ENCODE peak calls at places on chromosome 1, in seven cellular contexts. G is mucosa of descending colon; N is vagina; X is C1 segment of cervical spinal cord; D is activated T-cell treated with anti-CD3 and anti-CD28 coated beads, Interleukin-2, amount 50 U/mL, for 24 hours; W is NCI-H2081; I is activated gamma-delta T cell treated with Interleukin-2 at 50 U/mL for 16 hours. E is an unnamed sample.

GRCh38 chr1:77687519-77687906 is 5.1 kb upstream of the ZZZ3 start:
- DNase-seq in D (no peak), X (no peak), G (peak), W (no peak), N (no peak), I (no peak), E (peak)

GRCh38 chr1:244075247-244075722 is 24.2 kb downstream of the ZBTB18 start:
- DNase-seq in D (no peak), G (no peak), N (peak), W (no peak), X (no peak), I (no peak), E (no peak)

GRCh38 chr1:7407547-7407895 is 363.6 kb upstream of the VAMP3 start:
- DNase-seq in X (no peak), W (no peak), N (peak), D (no peak), I (no peak), G (no peak), E (no peak)

GRCh38 chr1:205285391-205286101 is 36.0 kb downstream of the NUAK2 start:
- DNase-seq in D (peak), I (peak), W (no peak), X (no peak), N (no peak), G (peak), E (no peak)

GRCh38 chr1:88296227-88297010 is 387.7 kb upstream of the PKN2 start:
- DNase-seq in X (no peak), G (no peak), I (no peak), N (no peak), D (no peak), W (no peak), E (no peak)

GRCh38 chr1:164380893-164381292 is 178.1 kb upstream of the PBX1 start:
- DNase-seq in G (no peak), X (no peak), W (peak), N (no peak), I (no peak), D (no peak), E (no peak)

GRCh38 chr1:225460737-225461532 is 33.1 kb upstream of the LBR start:
- DNase-seq in D (peak), N (no peak), G (no peak), X (no peak), I (peak), W (no peak), E (no peak)

GRCh38 chr1:19023787-19024186 is 67.3 kb upstream of the IFFO2 start:
- DNase-seq in X (no peak), G (no peak), W (no peak), D (no peak), I (no peak), N (no peak), E (no peak)

GRCh38 chr1:109478806-109479205 is 4.9 kb upstream of the ATXN7L2 start:
- DNase-seq in N (no peak), W (no peak), G (no peak), D (no peak), X (no peak), I (no peak), E (no peak)

GRCh38 chr1:36160949-36161485 is 5.1 kb downstream of the MAP7D1 start:
- DNase-seq in I (peak), D (peak), G (peak), N (no peak), X (no peak), W (peak), E (no peak)

GRCh38 chr1:163163861-163164582 is 38.7 kb downstream of the RGS5 start:
- DNase-seq in W (peak), N (no peak), D (no peak), G (no peak), X (no peak), I (no peak), E (no peak)

GRCh38 chr1:17984510-17985085 is 123.0 kb upstream of the IGSF21 start:
- DNase-seq in N (no peak), X (no peak), G (no peak), I (no peak), D (no peak), W (no peak), E (peak)

GRCh38 chr1:41241748-41242644 is at the start of gene SCMH1:
- DNase-seq in W (peak), G (peak), D (peak), X (no peak), I (peak), N (no peak), E (peak)

GRCh38 chr1:192604979-192605620 is 29.5 kb downstream of the RGS1 start:
- DNase-seq in D (no peak), G (no peak), W (no peak), N (no peak), X (no peak), I (no peak), E (no peak)

GRCh38 chr1:53893999-53894636 is at the start of gene DIO1:
- DNase-seq in G (no peak), W (no peak), X (no peak), N (no peak), I (no peak), D (no peak), E (no peak)

GRCh38 chr1:54312874-54313316 is 93.3 kb downstream of the SSBP3 start:
- DNase-seq in X (no peak), G (no peak), N (no peak), D (no peak), W (peak), I (no peak), E (peak)

GRCh38 chr1:79197421-79197820 is 190.9 kb upstream of the ADGRL4 start:
- DNase-seq in D (no peak), N (no peak), G (no peak), I (no peak), W (no peak), X (no peak), E (no peak)

GRCh38 chr1:24955161-24955560 is 25.1 kb upstream of the RUNX3 start:
- DNase-seq in I (peak), D (peak), W (no peak), N (no peak), G (no peak), X (no peak), E (no peak)

GRCh38 chr1:41400235-41400634 is 39.0 kb downstream of the FOXO6 start:
- DNase-seq in I (no peak), G (no peak), X (no peak), D (no peak), N (no peak), W (peak), E (no peak)

GRCh38 chr1:21526441-21526840 is 17.2 kb downstream of the ALPL start:
- DNase-seq in I (no peak), X (no peak), W (no peak), N (no peak), G (no peak), D (no peak), E (no peak)

GRCh38 chr1:64087768-64088167 is 115.7 kb upstream of the UBE2U start:
- DNase-seq in N (no peak), W (no peak), D (no peak), X (no peak), G (no peak), I (no peak), E (no peak)

GRCh38 chr1:202320081-202320405 is 21.7 kb downstream of the UBE2T start:
- DNase-seq in I (no peak), X (no peak), G (no peak), D (no peak), W (no peak), N (peak), E (no peak)

GRCh38 chr1:220450927-220451326 is 77.0 kb upstream of the MARK1 start:
- DNase-seq in X (no peak), D (no peak), I (no peak), G (no peak), N (no peak), W (no peak), E (no peak)

GRCh38 chr1:44270666-44271628 is 57.7 kb downstream of the DMAP1 start:
- DNase-seq in D (no peak), X (no peak), I (no peak), N (no peak), G (peak), W (no peak), E (no peak)

GRCh38 chr1:206672011-206672688 is 12.6 kb upstream of the MAPKAPK2 start:
- DNase-seq in N (no peak), I (no peak), X (no peak), D (no peak), W (peak), G (no peak), E (peak)

GRCh38 chr1:35120458-35121133 is 41.4 kb downstream of the ZMYM1 start:
- DNase-seq in I (peak), X (no peak), N (no peak), W (no peak), D (peak), G (no peak), E (no peak)

GRCh38 chr1:102879439-102879993 is 228.8 kb downstream of the COL11A1 start:
- DNase-seq in G (no peak), D (no peak), I (no peak), W (no peak), N (no peak), X (no peak), E (no peak)

GRCh38 chr1:162422662-162423375 is 10.9 kb upstream of the SH2D1B start:
- DNase-seq in N (no peak), W (no peak), D (no peak), X (no peak), G (no peak), I (no peak), E (no peak)

GRCh38 chr1:2173546-2174347 is 20.8 kb downstream of the FAAP20 start:
- DNase-seq in D (no peak), G (no peak), I (no peak), W (no peak), N (no peak), X (no peak), E (no peak)

GRCh38 chr1:33301273-33301984 is 19.5 kb downstream of the A3GALT2 start:
- DNase-seq in I (no peak), D (no peak), G (no peak), W (no peak), X (no peak), N (no peak), E (no peak)

GRCh38 chr1:65395887-65396612 is 24.4 kb upstream of the LEPR start:
- DNase-seq in W (no peak), N (no peak), X (no peak), I (no peak), G (no peak), D (no peak), E (no peak)

GRCh38 chr1:16409536-16410152 is 27.6 kb downstream of the SPATA21 start:
- DNase-seq in W (no peak), I (no peak), D (no peak), N (no peak), X (no peak), G (no peak), E (no peak)

GRCh38 chr1:189496768-189497167 is 980.9 kb downstream of the BRINP3 start:
- DNase-seq in G (no peak), I (no peak), X (no peak), N (no peak), W (no peak), D (no peak), E (no peak)

E was measured in NCI-H345.